ENCODE peak calls at places on chromosomes 2 and 18, in six cellular contexts. P is stimulated activated CD8-positive, alpha-beta memory T cell treated with anti-CD3 and anti-CD28 coated beads, Interleukin-7, amount 100 ng/mL, for 24 hours; L is activated CD4-positive, alpha-beta T cell treated with anti-CD3 and anti-CD28 coated beads, Interleukin-2, amount 10 ng/mL, durations not matched to agents 24 days and 14 days; E is activated naive CD8-positive, alpha-beta T cell treated with anti-CD3 and anti-CD28 coated beads, Interleukin-2, amount 50 U/mL, for 16 hours; A is small intestine; Z is NCI-H2081. B is an unnamed sample.

GRCh38 chr2:182593394-182593707 is 122.7 kb upstream of the DNAJC10 start:
- DNase-seq in P (no peak), L (no peak), E (no peak), A (no peak), Z (no peak), B (no peak)

GRCh38 chr18:38011446-38011845 is 445.8 kb upstream of the CELF4 start:
- DNase-seq in P (no peak), L (no peak), E (no peak), A (no peak), Z (no peak), B (no peak)

GRCh38 chr18:33097126-33097525 is 324.3 kb upstream of the KLHL14 start:
- DNase-seq in P (no peak), L (no peak), E (no peak), A (no peak), Z (no peak), B (no peak)

GRCh38 chr2:151334082-151334815 is 23.1 kb upstream of the TNFAIP6 start:
- DNase-seq in P (no peak), L (no peak), E (no peak), A (no peak), Z (no peak), B (peak)

GRCh38 chr2:241742320-241742939 is 8.0 kb downstream of the D2HGDH start:
- DNase-seq in P (no peak), L (no peak), E (no peak), A (no peak), Z (no peak), B (no peak)

GRCh38 chr2:75431757-75432156 is 129.0 kb downstream of the EVA1A start:
- DNase-seq in P (no peak), L (no peak), E (no peak), A (no peak), Z (no peak), B (no peak)

GRCh38 chr2:184210329-184210728 is 388.0 kb upstream of the ZNF804A start:
- DNase-seq in P (no peak), L (no peak), E (no peak), A (no peak), Z (no peak), B (no peak)

GRCh38 chr2:75381032-75381431 is 179.7 kb downstream of the EVA1A start:
- DNase-seq in P (no peak), L (no peak), E (no peak), A (no peak), Z (no peak), B (no peak)